ENCODE peak calls at places on chromosomes 16 and 17, in six cellular contexts. R, B, M, J, F and H are unnamed samples.
A peak's percentile ranks its signal among the peaks of the same experiment; 100 is the strongest.

GRCh38 chr16:84484579-84485254 is 19.7 kb downstream of the MEAK7 start:
- DNase-seq in R (no peak), B (peak; percentile 72), M (peak; percentile 70), J (peak; percentile 69), F (no peak), H (peak; percentile 77)

GRCh38 chr17:29012535-29012934 is 6.7 kb upstream of the SEZ6 start:
- DNase-seq in R (no peak), B (peak; percentile 11), M (no peak), J (no peak), F (no peak), H (no peak)

GRCh38 chr17:74516561-74516960 is 14.7 kb downstream of the CD300LB start:
- DNase-seq in R (no peak), B (no peak), M (peak; percentile 5), J (no peak), F (no peak), H (no peak)

GRCh38 chr17:3015890-3016289 is 47.5 kb downstream of the OR1D5 start:
- DNase-seq in R (no peak), B (no peak), M (no peak), J (peak; percentile 35), F (no peak), H (no peak)

GRCh38 chr17:37605813-37606505 is 3.3 kb downstream of the SYNRG start:
- DNase-seq in R (peak; percentile 18), B (no peak), M (peak; percentile 25), J (no peak), F (peak; percentile 27), H (peak; percentile 13)

GRCh38 chr16:22897184-22897583 is 83.2 kb downstream of the HS3ST2 start:
- DNase-seq in R (no peak), B (no peak), M (no peak), J (no peak), F (no peak), H (no peak)

GRCh38 chr16:56389554-56389953 is 35.8 kb downstream of the AMFR start:
- DNase-seq in R (no peak), B (peak; percentile 99), M (no peak), J (peak; percentile 93), F (no peak), H (peak; percentile 63)

GRCh38 chr17:20703781-20704180 is 124.3 kb downstream of the CDRT15L2 start:
- DNase-seq in R (no peak), B (no peak), M (no peak), J (no peak), F (no peak), H (no peak)

GRCh38 chr16:46848768-46849764 is 18.1 kb upstream of the C16orf87 start:
- DNase-seq in R (no peak), B (no peak), M (no peak), J (no peak), F (no peak), H (no peak)

GRCh38 chr16:28212532-28212873 is 738 bp upstream of the XPO6 start:
- DNase-seq in R (no peak), B (peak; percentile 33), M (no peak), J (no peak), F (no peak), H (peak; percentile 22)

GRCh38 chr17:39244016-39244599 is 18.4 kb upstream of the STAC2 start:
- DNase-seq in R (no peak), B (peak; percentile 20), M (no peak), J (peak; percentile 15), F (no peak), H (no peak)

GRCh38 chr17:42617956-42618431 is 8.5 kb downstream of the TUBG1 start:
- DNase-seq in R (no peak), B (no peak), M (no peak), J (no peak), F (no peak), H (no peak)

GRCh38 chr17:74361613-74362391 is at the start of gene BTBD17:
- DNase-seq in R (no peak), B (peak; percentile 38), M (peak; percentile 54), J (peak; percentile 44), F (peak; percentile 26), H (peak; percentile 50)

GRCh38 chr16:88591577-88592021 is 21.4 kb downstream of the ZC3H18 start:
- DNase-seq in R (no peak), B (no peak), M (no peak), J (no peak), F (peak; percentile 53), H (no peak)

GRCh38 chr17:80129006-80129565 is 17.8 kb downstream of the EIF4A3 start:
- DNase-seq in R (no peak), B (peak; percentile 47), M (no peak), J (no peak), F (no peak), H (peak; percentile 19)

GRCh38 chr17:63116967-63117366 is 150.9 kb downstream of the TANC2 start:
- DNase-seq in R (no peak), B (peak; percentile 29), M (no peak), J (no peak), F (no peak), H (peak; percentile 5)

GRCh38 chr17:301681-302299 is 50.8 kb downstream of the RPH3AL start:
- DNase-seq in R (no peak), B (peak; percentile 19), M (peak; percentile 51), J (peak; percentile 48), F (no peak), H (no peak)